ENCODE peak calls at places on chromosomes 6 and 20, in seven cellular contexts. D, K, H, V, F, L and R are unnamed samples.
A peak's percentile ranks its signal among the peaks of the same experiment; 100 is the strongest.

GRCh38 chr6:12878741-12879140 is 162.2 kb downstream of the PHACTR1 start:
- DNase-seq in F (no peak), H (no peak), V (no peak), K (no peak), D (no peak), L (no peak), R (no peak)

GRCh38 chr6:36595168-36595818 is 1.1 kb downstream of the SRSF3 start:
- DNase-seq in F (peak; percentile 62), L (no peak), D (no peak), K (peak; percentile 71), V (no peak), H (no peak), R (peak; percentile 68)

GRCh38 chr6:155414049-155414448 is 41.6 kb downstream of the NOX3 start:
- DNase-seq in K (no peak), D (no peak), V (no peak), F (no peak), H (no peak), L (no peak), R (no peak)

GRCh38 chr6:107763959-107764358 is 60.2 kb downstream of the SCML4 start:
- DNase-seq in K (peak; percentile 56), F (no peak), H (no peak), D (no peak), V (no peak), L (no peak), R (no peak)

GRCh38 chr20:43571771-43572170 is 12.9 kb downstream of the SGK2 start:
- DNase-seq in V (no peak), L (no peak), H (no peak), D (no peak), F (no peak), K (no peak), R (no peak)

GRCh38 chr6:155013457-155013876 is 18.4 kb downstream of the TIAM2 start:
- DNase-seq in F (no peak), V (no peak), D (no peak), K (no peak), H (no peak), L (no peak), R (no peak)

GRCh38 chr20:61771805-61772350 is 293.8 kb downstream of the TAF4 start:
- DNase-seq in F (no peak), L (no peak), D (no peak), H (no peak), K (no peak), V (no peak), R (no peak)

GRCh38 chr20:48690888-48691287 is 136.9 kb downstream of the PREX1 start:
- DNase-seq in D (no peak), F (peak; percentile 16), H (no peak), K (no peak), V (no peak), L (no peak), R (no peak)

GRCh38 chr6:167787896-167788530 is 38.7 kb upstream of the AFDN start:
- DNase-seq in L (no peak), D (no peak), V (no peak), H (no peak), K (no peak), F (no peak), R (no peak)

GRCh38 chr20:4513720-4514119 is 208.0 kb upstream of the PRND start:
- DNase-seq in L (no peak), F (no peak), V (no peak), D (no peak), K (peak; percentile 86), H (no peak), R (no peak)

GRCh38 chr6:79705456-79705995 is 74.4 kb downstream of the SH3BGRL2 start:
- DNase-seq in F (no peak), D (no peak), L (no peak), V (no peak), K (no peak), H (no peak), R (no peak)

GRCh38 chr6:72530152-72530551 is 91.7 kb upstream of the KCNQ5 start:
- DNase-seq in L (no peak), D (no peak), K (no peak), V (no peak), H (no peak), F (no peak), R (no peak)

GRCh38 chr20:43853174-43853803 is 61.4 kb upstream of the TOX2 start:
- DNase-seq in L (no peak), V (no peak), F (no peak), K (no peak), H (no peak), D (no peak), R (no peak)

GRCh38 chr6:161001421-161001820 is 9.9 kb downstream of the MAP3K4 start:
- DNase-seq in H (no peak), D (no peak), L (no peak), V (no peak), F (no peak), K (peak; percentile 22), R (no peak)

GRCh38 chr6:109644131-109644530 is 46.9 kb downstream of the AK9 start:
- DNase-seq in K (peak; percentile 39), L (no peak), V (no peak), F (no peak), D (no peak), H (no peak), R (no peak)

GRCh38 chr20:17995967-17996819 is 27.4 kb downstream of the MGME1 start:
- DNase-seq in H (peak; percentile 69), F (peak; percentile 65), L (peak; percentile 31), D (peak; percentile 63), K (peak; percentile 82), V (no peak), R (peak; percentile 62)

GRCh38 chr6:10528170-10528981 is 7.2 kb downstream of the GCNT2 start:
- DNase-seq in D (no peak), L (no peak), F (no peak), K (peak; percentile 65), H (peak; percentile 66), V (no peak), R (peak; percentile 40)

GRCh38 chr20:61732511-61733210 is 333.0 kb downstream of the TAF4 start:
- DNase-seq in V (no peak), F (no peak), K (no peak), H (no peak), L (no peak), D (no peak), R (no peak)

GRCh38 chr20:50469324-50469723 is 40.9 kb upstream of the PTPN1 start:
- DNase-seq in H (no peak), F (no peak), D (no peak), V (no peak), K (no peak), L (no peak), R (no peak)

GRCh38 chr20:1688886-1689538 is 31.4 kb upstream of the SIRPG start:
- DNase-seq in F (no peak), L (no peak), K (no peak), H (no peak), D (no peak), V (no peak), R (peak; percentile 29)

GRCh38 chr6:123635144-123635543 is 1.6 kb downstream of the TRDN start:
- DNase-seq in H (no peak), D (no peak), K (no peak), V (no peak), L (no peak), F (no peak), R (peak; percentile 27)

GRCh38 chr6:13988049-13988738 is 63.4 kb downstream of the RNF182 start:
- DNase-seq in H (no peak), K (no peak), V (no peak), D (no peak), L (no peak), F (no peak), R (no peak)

GRCh38 chr6:170227996-170228550 is 62.8 kb downstream of the DLL1 start:
- DNase-seq in D (no peak), H (no peak), K (no peak), L (no peak), V (no peak), F (no peak), R (no peak)

GRCh38 chr6:5025911-5026819 is 22.3 kb upstream of the RPP40 start:
- DNase-seq in V (peak; percentile 85), H (peak; percentile 89), F (peak; percentile 49), L (no peak), K (peak; percentile 43), D (no peak), R (peak; percentile 89)

GRCh38 chr6:53500095-53500494 is 44.8 kb downstream of the GCLC start:
- DNase-seq in D (no peak), F (no peak), K (no peak), H (no peak), L (no peak), V (no peak), R (no peak)

GRCh38 chr6:72175936-72176335 is 289.6 kb downstream of the RIMS1 start:
- DNase-seq in F (no peak), D (no peak), V (no peak), H (no peak), L (no peak), K (peak; percentile 9), R (no peak)

GRCh38 chr20:63890616-63891015 is 4.3 kb upstream of the DNAJC5 start:
- DNase-seq in V (no peak), H (no peak), K (no peak), D (no peak), L (no peak), F (no peak), R (no peak)

GRCh38 chr6:12993283-12993898 is 276.8 kb downstream of the PHACTR1 start:
- DNase-seq in H (no peak), V (no peak), D (no peak), F (no peak), L (no peak), K (no peak), R (no peak)

GRCh38 chr6:36360241-36361054 is 23.8 kb upstream of the BNIP5 start:
- DNase-seq in H (peak; percentile 93), D (peak; percentile 66), F (peak; percentile 89), V (peak; percentile 88), K (peak; percentile 87), L (peak; percentile 71), R (peak; percentile 83)

GRCh38 chr20:50758469-50758868 is 27.1 kb downstream of the PARD6B start:
- DNase-seq in V (no peak), F (no peak), L (no peak), D (no peak), H (no peak), K (no peak), R (no peak)

GRCh38 chr6:14770572-14770971 is 475.3 kb upstream of the JARID2 start:
- DNase-seq in V (no peak), K (peak; percentile 81), D (no peak), F (no peak), H (no peak), L (no peak), R (no peak)